ENCODE peak calls at places on chromosomes 2 and 18, in four cellular contexts. O is GM12878, F is kidney, M is left ventricle myocardium inferior. G is an unnamed sample.
A peak's percentile ranks its signal among the peaks of the same experiment; 100 is the strongest.

GRCh38 chr2:230714122-230714453 is 1.4 kb downstream of the CAB39 start:
- DNase-seq in M (no peak), F (no peak), O (no peak), G (peak; percentile 60)

GRCh38 chr2:70340921-70341765 is 39.3 kb upstream of the FAM136A start:
- DNase-seq in F (no peak), O (no peak), M (no peak), G (peak; percentile 35)

GRCh38 chr2:197804758-197805597 is 585 bp downstream of the PLCL1 start:
- DNase-seq in F (peak; percentile 88), M (peak; percentile 22), O (no peak), G (peak; percentile 24)

GRCh38 chr18:77711096-77711495 is 461.4 kb downstream of the GALR1 start:
- DNase-seq in M (no peak), F (no peak), O (no peak), G (no peak)

GRCh38 chr2:163347982-163348842 is 387.6 kb downstream of the FIGN start:
- DNase-seq in O (no peak), F (peak; percentile 94), M (peak; percentile 75), G (no peak)

GRCh38 chr2:25787020-25787419 is 91.3 kb downstream of the ASXL2 start:
- DNase-seq in M (no peak), F (no peak), O (no peak), G (no peak)

GRCh38 chr2:196725218-196725617 is 74.3 kb downstream of the GTF3C3 start:
- DNase-seq in M (no peak), O (no peak), F (no peak), G (no peak)

GRCh38 chr2:54560146-54560881 is 104.2 kb downstream of the SPTBN1 start:
- DNase-seq in O (no peak), M (no peak), F (no peak), G (peak; percentile 89)

GRCh38 chr2:231565915-231566594 is 26.6 kb upstream of the TEX44 start:
- DNase-seq in M (no peak), O (no peak), F (no peak), G (no peak)

GRCh38 chr2:237304763-237305514 is 109.0 kb downstream of the COL6A3 start:
- DNase-seq in M (no peak), F (no peak), O (no peak), G (no peak)

GRCh38 chr2:159591221-159591620 is 25.1 kb downstream of the BAZ2B start:
- DNase-seq in O (no peak), F (no peak), M (no peak), G (no peak)

GRCh38 chr18:376307-376706 is 108.5 kb upstream of the THOC1 start:
- DNase-seq in F (no peak), O (no peak), M (no peak), G (no peak)

GRCh38 chr2:213288913-213289700 is 4.8 kb downstream of the SPAG16 start:
- DNase-seq in O (no peak), M (no peak), F (no peak), G (no peak)

GRCh38 chr2:171432969-171433762 is 624 bp downstream of the METTL8 start:
- DNase-seq in O (no peak), F (no peak), M (no peak), G (peak; percentile 89)

DNA sequence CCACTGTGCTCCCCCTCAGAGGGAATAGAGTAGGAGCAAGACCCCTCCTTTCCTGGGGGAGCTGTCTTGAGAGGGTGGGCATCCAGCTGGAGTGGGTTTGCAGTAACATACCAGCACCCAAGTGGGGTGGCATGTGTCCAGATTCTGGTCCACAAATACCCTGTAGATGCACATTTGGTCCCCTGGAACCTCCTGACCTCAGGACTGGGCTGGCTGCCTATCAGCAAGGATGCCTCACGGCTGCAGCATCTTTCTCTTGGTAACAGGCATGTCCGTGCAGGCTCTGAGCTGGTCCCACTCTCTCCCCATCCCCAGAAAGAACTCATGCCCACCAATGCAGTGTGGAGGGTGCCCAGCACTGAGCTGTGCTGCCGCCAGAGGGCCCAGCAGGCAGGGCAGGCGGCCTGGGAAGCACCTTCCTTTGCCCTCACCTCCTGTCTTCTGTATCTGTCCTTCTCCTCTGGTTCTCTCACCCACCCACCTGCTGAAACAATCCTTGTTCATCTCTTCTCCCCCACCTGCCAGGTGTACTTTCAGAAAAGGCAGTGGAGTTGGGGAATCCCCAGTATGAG is 47.4 kb downstream of the ITGB1BP1 start:
- DNase-seq in F (no peak), O (no peak), M (no peak), G (peak; percentile 18)
- TF ChIP-seq CTCF in F (no peak), O (peak; percentile 20), M (no peak), G (peak; percentile 46)

GRCh38 chr2:63842149-63843061 is 709 bp downstream of the UGP2 start:
- DNase-seq in M (no peak), F (peak; percentile 76), O (no peak), G (peak; percentile 28)

GRCh38 chr2:63844616-63845015 is 2.9 kb downstream of the UGP2 start:
- DNase-seq in O (no peak), F (no peak), M (no peak), G (no peak)

GRCh38 chr2:63843093-63843492 is 1.4 kb downstream of the UGP2 start:
- DNase-seq in O (no peak), M (no peak), F (no peak), G (no peak)

GRCh38 chr2:63845866-63846265 is 4.2 kb downstream of the UGP2 start:
- DNase-seq in F (no peak), O (no peak), M (no peak), G (no peak)

GRCh38 chr2:63843791-63844190 is 2.1 kb downstream of the UGP2 start:
- DNase-seq in O (no peak), F (no peak), M (no peak), G (no peak)
- H3K4me3 ChIP-seq in O (no peak overlapping the region), F (peak overlapping the region; percentile 100), M (peak overlapping the region; percentile 85), G (no peak overlapping the region)

GRCh38 chr2:119683074-119683716 is 4.2 kb downstream of the TMEM177 start:
- DNase-seq in O (no peak), M (no peak), F (no peak), G (no peak)
- TF ChIP-seq CTCF in O (no peak), M (no peak), F (no peak), G (no peak)

GRCh38 chr2:203238711-203239526 is at the start of gene CYP20A1:
- DNase-seq in F (peak; percentile 99), M (peak; percentile 96), O (peak; percentile 79), G (peak; percentile 98)

GRCh38 chr2:203238329-203238710 is 498 bp upstream of the CYP20A1 start:
- DNase-seq in F (no peak), O (no peak), M (no peak), G (no peak)

GRCh38 chr2:203240491-203240890 is 1.7 kb downstream of the CYP20A1 start:
- DNase-seq in O (no peak), F (no peak), M (no peak), G (no peak)

GRCh38 chr2:203242518-203242917 is 3.7 kb downstream of the CYP20A1 start:
- DNase-seq in M (no peak), F (no peak), O (no peak), G (no peak)

DNA sequence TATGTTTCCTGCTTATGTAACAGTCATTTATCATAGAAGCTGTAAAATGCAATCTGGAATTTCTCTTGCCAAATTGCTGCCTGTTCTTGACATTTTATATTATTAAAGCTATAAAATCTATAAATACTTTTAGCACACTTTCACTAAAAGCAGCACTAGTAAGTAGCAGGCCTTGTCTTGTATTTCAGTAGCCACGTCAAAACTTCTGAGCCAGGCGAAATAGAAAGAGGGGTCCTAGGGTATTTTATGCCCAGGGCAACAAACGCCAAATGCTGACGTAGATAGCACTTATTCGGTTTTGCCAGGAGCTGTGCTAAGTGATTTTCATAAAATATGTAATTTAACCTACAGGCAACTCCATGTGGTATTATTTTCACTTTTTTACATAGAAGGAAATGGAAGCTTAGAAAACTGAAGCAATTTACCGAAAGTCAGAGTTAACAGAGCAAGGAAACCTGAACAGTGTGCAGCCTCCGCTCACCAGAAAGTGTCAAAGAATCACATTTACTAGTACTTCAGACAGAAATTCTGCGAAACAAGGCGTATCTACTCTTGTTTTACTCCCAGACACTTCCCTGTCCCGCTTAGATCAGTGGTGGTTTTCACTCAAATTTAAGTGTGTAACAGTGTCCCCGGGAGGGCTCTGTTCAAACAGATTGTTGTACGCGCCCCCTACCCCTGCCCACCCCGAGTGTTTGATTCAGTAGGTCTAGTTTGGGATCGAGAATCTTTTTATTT is 1.1 kb upstream of the CYP20A1 start:
- DNase-seq in M (no peak), O (no peak), F (no peak), G (no peak)
- H3K4me3 ChIP-seq in M (peak overlapping the region; percentile 98), O (peak overlapping the region; percentile 95), F (no peak overlapping the region), G (peak overlapping the region; percentile 77)

DNA sequence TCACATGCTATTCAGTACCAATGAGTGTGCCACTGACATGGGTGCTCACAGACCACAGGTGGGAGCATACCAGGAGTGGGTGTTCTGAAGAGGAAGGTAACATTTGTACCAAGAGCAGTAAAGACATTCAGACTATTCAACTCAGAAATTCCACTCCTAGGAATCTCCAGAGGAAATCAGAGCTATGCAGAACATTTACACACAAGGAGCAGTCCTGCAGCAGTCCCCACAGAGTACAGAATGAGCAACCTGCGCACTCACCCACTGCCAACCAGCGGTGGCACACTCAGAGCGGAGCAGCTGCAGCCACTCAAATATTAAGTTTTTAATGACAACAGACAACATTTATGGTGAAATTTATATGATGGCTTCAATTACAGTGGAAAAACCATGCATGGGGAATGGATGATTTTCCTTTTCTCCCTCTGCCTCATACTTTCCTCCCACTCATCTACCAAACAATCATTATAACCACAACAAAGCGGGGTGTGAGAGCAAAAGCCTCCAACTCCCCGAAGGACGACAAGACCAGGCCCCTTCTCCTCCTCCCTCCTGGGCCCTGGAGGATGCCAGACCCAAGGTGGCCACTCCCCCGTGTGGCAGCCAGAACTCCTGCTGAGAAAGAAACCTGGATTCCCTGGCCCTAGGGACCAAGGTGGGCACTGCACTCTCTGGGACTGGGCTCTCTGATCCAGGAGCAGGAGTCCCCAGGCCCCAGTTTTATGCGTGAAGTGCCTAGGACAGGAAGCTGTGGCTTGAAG is 5.4 kb downstream of the HS6ST1 start:
- DNase-seq in O (no peak), M (no peak), F (peak; percentile 68), G (peak; percentile 0)
- TF ChIP-seq CTCF in O (peak; percentile 7), M (no peak), F (peak; percentile 11), G (no peak)

GRCh38 chr18:48937869-48938750 is 12.7 kb downstream of the SMAD7 start:
- DNase-seq in M (no peak), F (no peak), O (no peak), G (no peak)

GRCh38 chr18:48940854-48941531 is 9.8 kb downstream of the SMAD7 start:
- DNase-seq in O (peak; percentile 62), M (no peak), F (no peak), G (peak; percentile 82)

GRCh38 chr18:48941672-48942071 is 9.1 kb downstream of the SMAD7 start:
- DNase-seq in O (no peak), F (no peak), M (no peak), G (no peak)

GRCh38 chr18:48938827-48939367 is 11.9 kb downstream of the SMAD7 start:
- DNase-seq in M (no peak), F (peak; percentile 69), O (no peak), G (no peak)

GRCh38 chr18:48939368-48940097 is 11.2 kb downstream of the SMAD7 start:
- DNase-seq in F (peak; percentile 89), M (peak; percentile 67), O (no peak), G (no peak)
- H3K4me3 ChIP-seq in F (peak overlapping the region; percentile 22), M (peak overlapping the region; percentile 94), O (peak overlapping the region; percentile 35), G (no peak overlapping the region)

DNA sequence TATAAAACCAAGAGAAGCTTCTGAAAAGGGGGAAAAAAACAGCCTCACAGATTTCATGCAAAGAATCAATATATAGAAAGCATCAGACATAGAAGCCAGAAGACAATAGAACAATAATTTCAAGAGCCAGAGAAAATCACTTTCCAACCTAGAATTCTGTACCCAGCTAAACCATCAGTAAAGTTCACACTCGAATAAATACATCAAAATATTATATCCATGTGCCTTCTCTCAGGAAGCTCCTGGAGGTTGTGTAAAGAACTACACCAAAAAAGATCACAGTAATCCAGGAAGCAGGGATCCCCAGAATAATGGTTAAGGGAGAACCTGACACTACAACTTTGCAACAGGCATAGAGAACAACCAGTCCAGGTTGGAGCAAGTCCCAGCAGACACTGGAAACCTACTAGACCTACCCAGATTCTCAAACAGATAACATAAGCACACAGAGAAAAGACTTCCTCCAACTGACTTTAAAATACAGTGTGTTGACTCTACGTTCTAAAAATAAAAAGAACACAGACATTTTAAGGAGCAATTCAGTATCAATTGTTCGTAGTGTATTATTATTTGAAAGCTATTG is 401.9 kb upstream of the HS6ST1 start:
- DNase-seq in F (no peak), M (no peak), O (no peak), G (no peak)
- TF ChIP-seq CTCF in F (no peak), M (no peak), O (no peak), G (no peak)